ENCODE peak calls at places on chromosomes 12 and 14, in ten cellular contexts. M is bronchial epithelial cell, F is osteocyte, C is fibroblast of the aortic adventitia, X is stomach, T is breast epithelium, Y is left ventricle myocardium inferior, V is AG09309, Z is endothelial cell, D is mesothelial cell of epicardium. K is an unnamed sample.

GRCh38 chr12:52042706-52043385 is 8.4 kb upstream of the NR4A1 start:
- DNase-seq in X (no peak), C (no peak), V (no peak), Y (no peak), F (no peak), Z (no peak), T (no peak), M (no peak), D (no peak), K (no peak)

GRCh38 chr14:78974691-78975090 is 804.5 kb downstream of the NRXN3 start:
- DNase-seq in Y (no peak), V (no peak), Z (no peak), T (no peak), F (no peak), D (no peak), M (peak), C (peak), X (no peak), K (no peak)

GRCh38 chr14:102049258-102050025 is 37.4 kb downstream of the HSP90AA1 start:
- DNase-seq in Z (no peak), M (no peak), X (no peak), C (no peak), Y (no peak), D (no peak), F (no peak), V (no peak), T (no peak), K (no peak)

GRCh38 chr14:97280526-97280925 is 483.3 kb downstream of the VRK1 start:
- DNase-seq in Y (no peak), M (no peak), X (no peak), D (no peak), C (no peak), Z (no peak), F (no peak), T (no peak), V (no peak), K (no peak)

GRCh38 chr14:69097974-69098373 is 54.9 kb downstream of the DCAF5 start:
- DNase-seq in C (no peak), V (no peak), M (no peak), T (no peak), Y (no peak), D (no peak), X (no peak), Z (no peak), F (no peak), K (no peak)

GRCh38 chr12:26954027-26954426 is 15.8 kb downstream of the FGFR1OP2 start:
- DNase-seq in M (no peak), D (no peak), Y (no peak), C (no peak), T (no peak), F (no peak), V (no peak), X (no peak), Z (no peak), K (no peak)

GRCh38 chr14:65261425-65261920 is 151.1 kb upstream of the FUT8 start:
- DNase-seq in T (no peak), X (no peak), V (no peak), D (no peak), Z (no peak), M (no peak), Y (no peak), F (no peak), C (peak), K (no peak)

GRCh38 chr14:57987051-57987450 is 121.2 kb upstream of the SLC35F4 start:
- DNase-seq in M (peak), Y (no peak), X (no peak), D (no peak), F (no peak), V (no peak), C (no peak), T (no peak), Z (no peak), K (no peak)

GRCh38 chr14:100696590-100696989 is 30.1 kb upstream of the DLK1 start:
- DNase-seq in X (no peak), F (no peak), M (no peak), C (peak), D (no peak), Z (no peak), T (no peak), Y (peak), V (no peak), K (no peak)

GRCh38 chr12:7161811-7162210 is 27.7 kb upstream of the PEX5 start:
- DNase-seq in M (no peak), C (peak), Z (no peak), V (peak), T (no peak), X (no peak), Y (no peak), D (no peak), F (no peak), K (no peak)

GRCh38 chr12:22334696-22335290 is at the start of gene ST8SIA1:
- DNase-seq in C (peak), T (no peak), D (peak), Z (peak), X (peak), M (no peak), F (no peak), V (no peak), Y (peak), K (peak)

GRCh38 chr14:68386446-68386845 is 406.4 kb downstream of the ZFP36L1 start:
- DNase-seq in M (no peak), T (no peak), X (no peak), V (no peak), C (no peak), Z (no peak), F (no peak), D (no peak), Y (no peak), K (no peak)

GRCh38 chr12:47991106-47991550 is 13.1 kb downstream of the COL2A1 start:
- DNase-seq in Y (no peak), D (no peak), T (peak), V (no peak), F (no peak), Z (no peak), C (no peak), M (no peak), X (no peak), K (no peak)

GRCh38 chr12:96153131-96153724 is 40.9 kb upstream of the ELK3 start:
- DNase-seq in M (no peak), D (no peak), Y (no peak), F (no peak), C (no peak), V (no peak), X (no peak), Z (no peak), T (no peak), K (no peak)

GRCh38 chr12:1878214-1878613 is 40.2 kb downstream of the CACNA2D4 start:
- DNase-seq in Z (no peak), M (no peak), V (no peak), C (no peak), D (peak), Y (no peak), F (peak), X (no peak), T (no peak), K (peak)

GRCh38 chr14:77033622-77034521 is 5.4 kb upstream of the IRF2BPL start:
- DNase-seq in D (peak), V (no peak), C (peak), F (peak), T (no peak), Z (peak), Y (peak), M (peak), X (peak), K (peak)

GRCh38 chr14:34833545-34834523 is 41.3 kb downstream of the BAZ1A start:
- DNase-seq in V (no peak), Y (no peak), T (no peak), X (no peak), M (no peak), F (no peak), Z (no peak), D (no peak), C (no peak), K (no peak)

GRCh38 chr14:23639048-23639890 is 3.1 kb downstream of the DHRS2 start:
- DNase-seq in Y (no peak), X (no peak), Z (no peak), V (no peak), F (no peak), D (no peak), T (no peak), M (no peak), C (no peak), K (no peak)

GRCh38 chr12:57133916-57134315 is 5.6 kb downstream of the LRP1 start:
- DNase-seq in V (no peak), F (no peak), T (no peak), C (peak), Y (peak), X (no peak), M (no peak), D (no peak), Z (no peak), K (no peak)

GRCh38 chr12:4283512-4284255 is 10.1 kb downstream of the CCND2 start:
- DNase-seq in X (no peak), M (no peak), F (no peak), Z (no peak), C (no peak), V (no peak), T (no peak), D (no peak), Y (no peak), K (no peak)

GRCh38 chr14:33026850-33027420 is 88.3 kb downstream of the NPAS3 start:
- DNase-seq in D (no peak), C (peak), Z (no peak), M (no peak), T (no peak), X (no peak), Y (no peak), F (no peak), V (no peak), K (no peak)

GRCh38 chr12:107448198-107448597 is 237.4 kb upstream of the PWP1 start:
- DNase-seq in D (no peak), M (no peak), Z (peak), F (no peak), V (no peak), Y (no peak), T (no peak), X (no peak), C (peak), K (no peak)

GRCh38 chr12:121767525-121768016 is 25.9 kb downstream of the RHOF start:
- DNase-seq in D (no peak), X (no peak), F (no peak), T (no peak), M (no peak), V (no peak), Z (no peak), Y (peak), C (peak), K (no peak)

GRCh38 chr14:89921896-89922548 is 32.5 kb downstream of the EFCAB11 start:
- DNase-seq in D (no peak), C (peak), X (no peak), Y (no peak), M (peak), V (peak), Z (no peak), T (no peak), F (no peak), K (no peak)

GRCh38 chr14:69631509-69631908 is 20.1 kb downstream of the SUSD6 start:
- DNase-seq in C (no peak), F (no peak), V (no peak), Y (no peak), M (no peak), T (no peak), D (no peak), Z (no peak), X (no peak), K (no peak)

GRCh38 chr12:45409966-45410365 is 194.1 kb downstream of the ANO6 start:
- DNase-seq in X (no peak), D (no peak), Z (no peak), C (peak), V (peak), M (peak), T (no peak), Y (no peak), F (no peak), K (no peak)

GRCh38 chr12:21656931-21657335 is 709 bp downstream of the LDHB start:
- DNase-seq in T (no peak), X (peak), M (peak), V (no peak), Z (peak), C (peak), D (no peak), F (no peak), Y (peak), K (no peak)

GRCh38 chr14:90547250-90547649 is 150.4 kb downstream of the CALM1 start:
- DNase-seq in T (no peak), C (no peak), X (no peak), F (no peak), V (no peak), Y (no peak), D (no peak), Z (no peak), M (no peak), K (no peak)

GRCh38 chr12:12294215-12295005 is 27.6 kb upstream of the LRP6 start:
- DNase-seq in C (peak), Y (no peak), T (no peak), D (no peak), X (peak), M (no peak), F (no peak), Z (no peak), V (no peak), K (no peak)

GRCh38 chr12:55955800-55956508 is 9.9 kb downstream of the PMEL start:
- DNase-seq in X (peak), D (no peak), Y (no peak), F (no peak), V (no peak), C (peak), Z (peak), T (no peak), M (peak), K (no peak)
- TF ChIP-seq CTCF in X (no peak), D (no peak), Y (no peak), F (no peak), V (peak), C (peak), Z (no peak), T (no peak), M (peak), K (peak)

GRCh38 chr12:103821773-103822172 is 19.3 kb downstream of the NT5DC3 start:
- DNase-seq in C (peak), M (no peak), T (no peak), F (no peak), D (no peak), V (no peak), Z (no peak), Y (no peak), X (no peak), K (no peak)
- TF ChIP-seq CTCF in C (no peak), M (no peak), T (no peak), F (no peak), D (no peak), V (no peak), Z (no peak), Y (no peak), X (no peak), K (no peak)

DNA sequence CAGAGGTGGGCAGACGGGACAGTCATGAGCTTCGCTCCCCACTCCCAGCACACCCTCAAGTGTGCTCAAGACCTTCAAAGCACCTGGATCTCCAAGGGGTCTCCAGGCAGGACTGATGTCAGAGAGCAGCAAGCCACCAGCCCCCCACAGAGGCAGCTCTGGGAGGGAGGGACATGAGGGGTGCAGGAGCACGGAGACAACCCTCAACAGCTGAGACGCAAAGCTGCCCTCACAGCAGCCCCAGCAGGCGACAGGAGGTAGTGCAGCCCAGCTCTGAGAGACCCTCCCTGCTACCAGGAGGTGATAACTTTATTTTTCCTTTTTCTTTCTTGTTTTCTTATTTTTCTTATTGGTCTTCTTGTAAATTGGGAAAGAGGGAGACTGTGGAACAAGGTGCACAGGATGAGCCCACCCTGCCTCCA is 17.9 kb downstream of the SIVA1 start:
- DNase-seq in D (no peak), X (no peak), V (no peak), M (no peak), F (no peak), T (no peak), Y (no peak), C (no peak), Z (no peak), K (no peak)
- TF ChIP-seq CTCF in D (peak), X (no peak), V (peak), M (peak), F (peak), T (peak), Y (peak), C (peak), Z (peak), K (peak)

DNA sequence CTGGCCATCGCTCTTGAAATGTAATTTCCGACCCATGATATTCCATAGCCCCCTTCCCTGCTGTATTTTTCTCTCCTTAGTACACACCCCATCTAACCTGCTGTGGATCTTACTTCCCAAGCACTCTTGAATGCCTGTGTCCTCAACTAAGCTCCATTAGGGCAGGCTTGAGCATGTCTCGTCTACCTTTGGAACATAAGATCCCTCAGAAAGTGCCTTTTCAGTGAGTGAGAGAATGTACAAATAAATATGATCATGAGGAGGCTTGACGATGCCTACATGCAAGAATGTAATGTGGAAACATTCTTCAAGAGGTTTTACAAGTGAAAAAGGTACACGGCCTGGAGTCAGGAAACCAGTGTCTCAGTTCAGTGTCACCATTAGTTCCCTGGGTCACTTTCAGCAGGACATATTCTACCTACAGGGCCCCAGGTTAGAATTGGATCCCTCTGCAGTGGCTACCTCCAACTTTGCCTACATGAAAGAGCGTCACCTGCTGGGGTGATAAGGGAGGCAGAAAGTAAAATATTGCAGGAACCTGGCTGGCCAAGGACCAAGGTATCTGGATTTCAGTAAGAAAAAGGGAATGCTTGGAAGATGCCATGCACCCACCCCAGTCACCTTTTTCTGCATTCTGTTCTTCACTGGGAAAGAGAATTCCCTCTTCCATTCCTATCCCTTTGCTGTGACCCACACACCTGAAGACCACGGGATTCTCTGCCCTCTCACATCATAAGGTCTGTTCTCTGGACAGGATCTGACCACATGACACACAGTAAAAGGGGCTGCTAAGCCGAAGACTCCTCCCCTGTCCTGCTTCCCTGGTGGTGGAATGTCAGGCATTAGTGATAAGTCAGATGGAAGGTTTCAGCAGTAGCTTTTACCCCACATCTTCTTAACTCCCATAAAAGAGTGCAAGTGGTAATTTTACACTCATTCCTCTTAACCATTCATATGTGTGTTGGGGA is 24.6 kb upstream of the SERPINA1 start:
- DNase-seq in Y (no peak), Z (no peak), X (peak), D (no peak), C (peak), T (no peak), F (no peak), V (no peak), M (peak), K (no peak)
- TF ChIP-seq CTCF in Y (no peak), Z (no peak), X (peak), D (no peak), C (peak), T (no peak), F (no peak), V (peak), M (peak), K (no peak)

GRCh38 chr12:69091447-69092022 is 147.8 kb upstream of the CPSF6 start:
- DNase-seq in F (no peak), T (no peak), Y (no peak), X (no peak), Z (no peak), M (no peak), V (no peak), D (no peak), C (no peak), K (no peak)
- TF ChIP-seq CTCF in F (no peak), T (no peak), Y (no peak), X (no peak), Z (no peak), M (no peak), V (no peak), D (no peak), C (no peak), K (no peak)

GRCh38 chr12:92603741-92604432 is 98.9 kb upstream of the PLEKHG7 start:
- DNase-seq in M (peak), V (no peak), C (peak), Z (no peak), D (no peak), T (no peak), Y (no peak), F (no peak), X (no peak), K (no peak)
- TF ChIP-seq CTCF in M (peak), V (no peak), C (no peak), Z (no peak), D (no peak), T (no peak), Y (no peak), F (no peak), X (no peak), K (no peak)